ENCODE peak calls at places on chromosomes 4 and X, in seven cellular contexts. U is IMR-90, Y is esophagus muscularis mucosa, X is tibial nerve, V is body of pancreas, H is lower leg skin, T is testis. P is an unnamed sample.

GRCh38 chr4:176778491-176778890 is 14.2 kb downstream of the VEGFC start:
- DNase-seq in U (peak), Y (no peak), X (no peak), V (no peak), H (no peak), T (no peak), P (no peak)

GRCh38 chr4:16238304-16238703 is 12.0 kb upstream of the TAPT1 start:
- DNase-seq in U (no peak), Y (no peak), X (no peak), V (no peak), H (no peak), T (no peak), P (no peak)

GRCh38 chr4:17535242-17535641 is 20.3 kb downstream of the CLRN2 start:
- DNase-seq in U (no peak), Y (no peak), X (no peak), V (no peak), H (no peak), T (no peak), P (no peak)

GRCh38 chrX:29648161-29648560 is 567.2 kb upstream of the MAGEB2 start:
- DNase-seq in U (no peak), Y (no peak), X (no peak), V (no peak), H (no peak), T (no peak), P (no peak)

GRCh38 chrX:46840946-46841740 is 4.3 kb downstream of the RP2 start:
- DNase-seq in U (no peak), Y (no peak), X (no peak), V (peak), H (no peak), T (peak), P (no peak)

GRCh38 chrX:123155327-123155726 is 28.8 kb upstream of the GRIA3 start:
- DNase-seq in U (no peak), Y (no peak), X (no peak), V (no peak), H (no peak), T (no peak), P (no peak)

GRCh38 chr4:15034071-15034764 is 31.9 kb downstream of the CPEB2 start:
- DNase-seq in U (peak), Y (no peak), X (no peak), V (no peak), H (no peak), T (no peak), P (no peak)

GRCh38 chrX:152428089-152428488 is 23.0 kb downstream of the GABRA3 start:
- DNase-seq in U (no peak), Y (no peak), X (no peak), V (no peak), H (no peak), T (no peak), P (peak)

GRCh38 chr4:168883513-168883912 is 126.5 kb downstream of the CBR4 start:
- DNase-seq in U (peak), Y (no peak), X (no peak), V (no peak), H (no peak), T (no peak), P (no peak)

GRCh38 chr4:106569151-106570029 is 200.8 kb upstream of the GIMD1 start:
- DNase-seq in U (peak), Y (no peak), X (no peak), V (no peak), H (no peak), T (no peak), P (no peak)

GRCh38 chr4:114807759-114808404 is 209.3 kb downstream of the UGT8 start:
- DNase-seq in U (peak), Y (no peak), X (no peak), V (peak), H (no peak), T (peak), P (peak)

GRCh38 chr4:139582044-139582443 is 26.0 kb upstream of the SETD7 start:
- DNase-seq in U (peak), Y (no peak), X (no peak), V (no peak), H (no peak), T (no peak), P (no peak)

GRCh38 chr4:153364061-153364460 is 19.6 kb downstream of the MND1 start:
- DNase-seq in U (no peak), Y (no peak), X (no peak), V (no peak), H (no peak), T (no peak), P (no peak)

GRCh38 chr4:174538876-174539250 is 16.6 kb upstream of the HPGD start:
- DNase-seq in U (no peak), Y (no peak), X (no peak), V (peak), H (no peak), T (no peak), P (no peak)

GRCh38 chrX:19886888-19887531 is 390 bp downstream of the SH3KBP1 start:
- DNase-seq in U (no peak), Y (no peak), X (no peak), V (no peak), H (no peak), T (peak), P (peak)

GRCh38 chrX:117645639-117646038 is 471.0 kb downstream of the KLHL13 start:
- DNase-seq in U (no peak), Y (no peak), X (no peak), V (no peak), H (no peak), T (no peak), P (no peak)

GRCh38 chr4:168319486-168320019 is 1.0 kb upstream of the DDX60 start:
- DNase-seq in U (no peak), Y (no peak), X (no peak), V (no peak), H (no peak), T (no peak), P (no peak)

GRCh38 chr4:147340111-147340510 is 140.8 kb upstream of the EDNRA start:
- DNase-seq in U (peak), Y (no peak), X (no peak), V (no peak), H (no peak), T (no peak), P (peak)

GRCh38 chrX:69045616-69046345 is 119.5 kb downstream of the PJA1 start:
- DNase-seq in U (no peak), Y (no peak), X (no peak), V (no peak), H (no peak), T (no peak), P (no peak)

GRCh38 chr4:1330761-1331590 is 16.0 kb upstream of the UVSSA start:
- DNase-seq in U (no peak), Y (no peak), X (no peak), V (no peak), H (no peak), T (no peak), P (no peak)

GRCh38 chr4:94469221-94469784 is 17.6 kb downstream of the PDLIM5 start:
- DNase-seq in U (no peak), Y (no peak), X (no peak), V (peak), H (no peak), T (peak), P (no peak)

GRCh38 chrX:2989565-2989964 is 16.8 kb upstream of the ARSH start:
- DNase-seq in U (no peak), Y (no peak), X (no peak), V (no peak), H (no peak), T (no peak), P (no peak)

GRCh38 chr4:153228512-153229145 is 24.4 kb downstream of the TRIM2 start:
- DNase-seq in U (no peak), Y (no peak), X (no peak), V (no peak), H (no peak), T (no peak), P (no peak)

GRCh38 chrX:103211012-103211715 is 3.7 kb upstream of the BEX4 start:
- DNase-seq in U (peak), Y (no peak), X (no peak), V (peak), H (peak), T (peak), P (no peak)

GRCh38 chr4:66920514-66920913 is 624.8 kb downstream of the CENPC start:
- DNase-seq in U (no peak), Y (no peak), X (no peak), V (no peak), H (no peak), T (no peak), P (no peak)

DNA sequence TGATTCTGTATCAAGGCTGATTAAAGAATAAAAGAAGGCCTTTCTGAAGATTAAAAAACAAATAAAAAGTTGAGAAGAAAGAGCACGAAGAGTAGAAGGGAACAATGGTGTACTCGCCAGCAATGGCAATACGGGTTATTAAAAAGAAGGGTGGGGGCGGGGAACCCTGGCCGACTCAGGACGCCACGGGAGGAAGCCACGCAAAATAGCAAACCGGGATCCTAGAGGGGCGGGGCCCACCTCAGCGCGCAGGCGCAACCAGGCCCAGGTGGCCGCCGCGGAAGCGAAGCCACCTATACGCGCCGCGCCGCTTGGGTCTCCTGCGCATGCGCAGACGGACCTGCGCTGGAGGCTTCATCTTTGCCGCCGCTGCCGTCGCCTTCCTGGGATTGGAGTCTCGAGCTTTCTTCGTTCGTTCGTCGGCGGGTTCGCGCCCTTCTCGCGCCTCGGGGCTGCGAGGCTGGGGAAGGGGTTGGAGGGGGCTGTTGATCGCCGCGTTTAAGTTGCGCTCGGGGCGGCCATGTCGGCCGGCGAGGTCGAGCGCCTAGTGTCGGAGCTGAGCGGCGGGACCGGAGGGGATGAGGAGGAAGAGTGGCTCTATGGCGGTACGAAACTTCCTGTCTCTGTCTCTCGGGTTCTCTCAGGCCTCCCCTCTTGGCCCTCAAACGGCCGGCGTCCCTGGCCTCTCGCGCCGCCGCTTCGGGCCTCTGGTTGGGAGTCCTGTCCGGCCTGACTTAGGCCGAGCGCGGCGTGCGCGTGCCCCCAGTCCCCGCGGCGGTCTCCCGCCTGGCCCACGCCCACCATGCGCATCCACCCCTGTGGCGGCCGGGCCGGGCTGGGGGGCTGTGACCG is at the start of gene FIP1L1:
- DNase-seq in U (peak), Y (peak), X (peak), V (peak), H (peak), T (peak), P (peak)
- TF ChIP-seq POLR2A in U (peak), Y (peak), X (peak), V (peak), H (no peak), T (peak), P (peak)

DNA sequence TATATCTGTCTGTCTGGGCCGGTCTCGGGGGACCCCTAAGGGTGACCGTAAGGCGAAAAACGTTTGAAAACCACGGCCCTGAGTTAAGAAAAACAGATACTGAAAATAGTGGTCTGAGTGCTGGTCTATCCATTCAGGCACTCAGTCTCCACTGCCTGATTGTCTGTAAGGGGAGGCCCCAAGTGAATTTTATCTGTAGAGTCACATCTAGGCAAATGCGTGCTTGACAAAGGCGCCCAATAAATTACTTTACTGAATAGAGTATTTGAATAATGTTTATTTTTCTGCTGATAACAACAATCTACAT is 461 bp downstream of the HNRNPH2 start:
- DNase-seq in U (no peak), Y (no peak), X (no peak), V (no peak), H (no peak), T (no peak), P (no peak)
- TF ChIP-seq POLR2A in U (no peak), Y (no peak), X (no peak), V (no peak), H (no peak), T (no peak), P (no peak)

GRCh38 chr4:40195182-40196177 is 1.4 kb upstream of the RHOH start:
- DNase-seq in U (no peak), Y (no peak), X (no peak), V (no peak), H (no peak), T (no peak), P (no peak)
- TF ChIP-seq POLR2A in U (no peak), Y (no peak), X (no peak), V (no peak), H (no peak), T (no peak), P (no peak)

GRCh38 chrX:129979207-129979920 is 3.1 kb upstream of the BCORL1 start:
- DNase-seq in U (no peak), Y (no peak), X (no peak), V (no peak), H (no peak), T (peak), P (no peak)

GRCh38 chrX:129981207-129981553 is 1.3 kb upstream of the BCORL1 start:
- DNase-seq in U (no peak), Y (no peak), X (no peak), V (no peak), H (no peak), T (peak), P (no peak)

GRCh38 chrX:129981752-129982299 is 609 bp upstream of the BCORL1 start:
- DNase-seq in U (no peak), Y (no peak), X (no peak), V (no peak), H (no peak), T (no peak), P (no peak)

GRCh38 chrX:129980043-129980442 is 2.4 kb upstream of the BCORL1 start:
- DNase-seq in U (no peak), Y (no peak), X (no peak), V (peak), H (no peak), T (peak), P (no peak)

DNA sequence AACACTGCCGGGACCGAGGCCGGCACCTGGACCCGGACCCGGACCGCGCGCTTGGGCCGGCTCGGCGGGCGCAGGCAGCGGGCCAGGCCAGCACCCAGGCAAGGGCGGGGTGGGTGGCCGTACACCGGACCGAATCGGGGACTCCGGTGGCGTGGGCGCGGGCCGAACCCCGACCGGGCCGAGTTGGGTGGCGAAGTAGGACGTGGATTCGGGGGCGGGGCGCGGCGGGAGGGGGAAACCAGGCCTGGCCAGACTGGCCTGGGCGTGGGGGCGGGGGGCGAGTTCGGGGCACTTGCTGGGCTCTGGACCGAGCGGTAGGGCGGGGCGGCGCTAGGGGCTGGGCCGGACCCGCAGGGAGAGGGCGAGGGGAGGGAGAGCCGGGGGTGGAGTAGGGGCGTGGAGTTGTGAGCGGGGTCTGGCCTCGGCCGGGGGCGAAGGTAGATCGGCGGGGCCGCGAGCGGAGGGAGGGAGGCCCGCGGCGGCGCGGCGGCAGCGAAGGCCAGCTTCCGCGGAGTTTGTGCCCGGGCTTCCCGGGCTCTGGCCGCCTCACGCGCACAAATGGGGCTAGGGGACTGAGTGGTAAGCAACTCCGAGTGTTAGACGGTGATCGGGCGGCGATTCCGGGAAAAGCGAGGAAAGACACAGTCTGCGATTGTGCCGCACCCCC is 1.8 kb upstream of the BCORL1 start:
- DNase-seq in U (no peak), Y (no peak), X (peak), V (peak), H (no peak), T (peak), P (peak)
- TF ChIP-seq POLR2A in U (no peak), Y (no peak), X (peak), V (peak), H (no peak), T (no peak), P (peak)

DNA sequence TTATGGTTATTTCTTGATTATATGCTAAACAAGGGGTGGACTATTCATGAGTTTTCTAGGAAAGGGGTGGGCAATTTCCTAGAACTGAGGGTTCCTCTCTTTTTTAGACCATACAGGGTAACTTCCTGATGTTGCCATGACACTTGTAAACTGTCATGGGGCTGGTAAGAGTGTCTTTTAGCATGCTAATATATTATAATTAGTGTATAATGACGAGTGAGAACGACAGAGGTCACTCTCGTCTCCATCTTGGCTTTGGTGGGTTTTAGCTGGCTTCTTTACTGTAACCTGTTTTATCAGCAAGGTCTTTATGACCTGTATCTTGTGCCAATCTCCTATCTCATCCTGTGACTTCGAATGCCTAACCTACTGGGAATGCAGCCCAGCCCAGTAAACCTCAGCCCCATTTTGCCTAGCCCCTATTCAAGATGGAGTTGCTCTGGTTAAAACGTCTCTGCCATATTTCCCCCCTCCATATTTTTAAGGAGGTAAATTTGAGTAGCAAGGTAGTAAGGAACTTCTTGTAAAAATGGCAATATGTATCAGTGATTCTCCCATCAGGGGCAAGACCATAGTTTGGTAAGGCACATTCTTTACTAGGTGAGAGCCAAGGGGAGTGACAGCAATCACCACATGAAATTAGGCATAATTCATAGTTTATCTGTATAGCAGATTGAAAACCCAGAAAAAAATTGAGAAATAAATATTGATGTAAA is 2.6 kb downstream of the CXCL2 start:
- DNase-seq in U (no peak), Y (no peak), X (no peak), V (no peak), H (no peak), T (no peak), P (no peak)
- TF ChIP-seq POLR2A in U (peak), Y (no peak), X (no peak), V (peak), H (no peak), T (no peak), P (no peak)

DNA sequence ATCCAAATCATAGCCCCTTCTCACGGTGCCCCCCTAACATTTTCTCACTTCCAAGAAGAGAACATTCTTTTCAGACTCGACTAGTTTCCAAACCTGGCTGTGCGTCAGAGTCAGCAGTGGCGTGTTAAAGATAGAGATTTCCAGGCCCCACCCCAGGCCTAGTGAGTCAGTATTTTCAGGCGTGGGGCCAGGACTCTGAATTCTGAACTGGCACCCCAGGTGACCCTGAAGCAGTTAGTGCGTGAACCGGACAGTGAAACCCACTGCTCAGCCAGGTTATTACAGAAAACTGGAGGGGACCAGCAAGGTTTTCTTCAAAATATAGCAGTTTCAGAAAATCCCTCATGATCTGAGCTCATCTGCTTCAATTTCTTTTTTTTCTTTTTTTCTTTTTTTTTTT is 35.0 kb upstream of the BCOR start:
- DNase-seq in U (peak), Y (peak), X (peak), V (peak), H (peak), T (peak), P (no peak)
- TF ChIP-seq POLR2A in U (no peak), Y (no peak), X (no peak), V (no peak), H (no peak), T (no peak), P (no peak)

GRCh38 chr4:73417342-73417741 is 13.3 kb downstream of the ALB start:
- DNase-seq in U (no peak), Y (no peak), X (no peak), V (no peak), H (no peak), T (no peak), P (no peak)

GRCh38 chr4:73419106-73420038 is 15.3 kb downstream of the ALB start:
- DNase-seq in U (no peak), Y (no peak), X (no peak), V (no peak), H (no peak), T (no peak), P (no peak)

GRCh38 chr4:73417973-73418372 is 13.9 kb downstream of the ALB start:
- DNase-seq in U (peak), Y (no peak), X (no peak), V (no peak), H (no peak), T (no peak), P (no peak)

GRCh38 chr4:73420615-73421014 is 15.4 kb upstream of the AFP start:
- DNase-seq in U (no peak), Y (no peak), X (no peak), V (no peak), H (no peak), T (no peak), P (no peak)

GRCh38 chr4:73418677-73419076 is 14.6 kb downstream of the ALB start:
- DNase-seq in U (no peak), Y (no peak), X (no peak), V (no peak), H (no peak), T (no peak), P (no peak)
- TF ChIP-seq POLR2A in U (no peak), Y (no peak), X (no peak), V (no peak), H (no peak), T (no peak), P (no peak)

GRCh38 chr4:4859799-4860380 is 425 bp downstream of the MSX1 start:
- DNase-seq in U (no peak), Y (no peak), X (no peak), V (no peak), H (no peak), T (no peak), P (peak)

GRCh38 chr4:4860381-4860802 is 927 bp downstream of the MSX1 start:
- DNase-seq in U (peak), Y (no peak), X (no peak), V (no peak), H (no peak), T (no peak), P (peak)

GRCh38 chr4:4857809-4858508 is 1.5 kb upstream of the MSX1 start:
- DNase-seq in U (no peak), Y (no peak), X (no peak), V (no peak), H (no peak), T (no peak), P (no peak)

GRCh38 chr4:4858527-4858926 is 938 bp upstream of the MSX1 start:
- DNase-seq in U (no peak), Y (no peak), X (no peak), V (no peak), H (no peak), T (no peak), P (no peak)

GRCh38 chr4:4859010-4859798 is at the start of gene MSX1:
- DNase-seq in U (peak), Y (no peak), X (peak), V (peak), H (peak), T (peak), P (peak)
- TF ChIP-seq POLR2A in U (peak), Y (no peak), X (peak), V (peak), H (no peak), T (no peak), P (peak)